ENCODE peak calls at places on chromosomes 3 and 15, in seven cellular contexts. One of them, this sample, is unnamed.

GRCh38 chr3:68336042-68336441 is 596.3 kb downstream of the TAFA4 start:
- DNase-seq in cardiac muscle cell: no peak
- DNase-seq in IMR-90: no peak
- DNase-seq in left ventricle myocardium inferior: no peak
- DNase-seq in HFFc6: no peak
- DNase-seq in A549: no peak
- DNase-seq in astrocyte: no peak
- DNase-seq in this sample: no peak

GRCh38 chr15:51234181-51234927 is 104.0 kb downstream of the CYP19A1 start:
- DNase-seq in cardiac muscle cell: no peak
- DNase-seq in IMR-90: no peak
- DNase-seq in left ventricle myocardium inferior: no peak
- DNase-seq in HFFc6: no peak
- DNase-seq in A549: no peak
- DNase-seq in astrocyte: no peak
- DNase-seq in this sample: no peak

GRCh38 chr3:124362418-124362817 is 367.8 kb upstream of the UMPS start:
- DNase-seq in cardiac muscle cell: no peak
- DNase-seq in IMR-90: no peak
- DNase-seq in left ventricle myocardium inferior: no peak
- DNase-seq in HFFc6: no peak
- DNase-seq in A549: no peak
- DNase-seq in astrocyte: no peak
- DNase-seq in this sample: no peak

GRCh38 chr3:8581806-8582436 is 62.7 kb downstream of the SSUH2 start:
- DNase-seq in cardiac muscle cell: no peak
- DNase-seq in IMR-90: peak
- DNase-seq in left ventricle myocardium inferior: no peak
- DNase-seq in HFFc6: no peak
- DNase-seq in A549: no peak
- DNase-seq in astrocyte: peak
- DNase-seq in this sample: no peak

GRCh38 chr3:16897254-16897926 is 12.6 kb downstream of the PLCL2 start:
- DNase-seq in cardiac muscle cell: no peak
- DNase-seq in IMR-90: peak
- DNase-seq in left ventricle myocardium inferior: no peak
- DNase-seq in HFFc6: peak
- DNase-seq in A549: no peak
- DNase-seq in astrocyte: no peak
- DNase-seq in this sample: peak

GRCh38 chr3:138875754-138876664 is 41.3 kb upstream of the PIK3CB start:
- DNase-seq in cardiac muscle cell: peak
- DNase-seq in IMR-90: no peak
- DNase-seq in left ventricle myocardium inferior: no peak
- DNase-seq in HFFc6: no peak
- DNase-seq in A549: no peak
- DNase-seq in astrocyte: no peak
- DNase-seq in this sample: no peak

GRCh38 chr3:115915061-115915460 is 291.8 kb downstream of the GAP43 start:
- DNase-seq in cardiac muscle cell: no peak
- DNase-seq in IMR-90: no peak
- DNase-seq in left ventricle myocardium inferior: no peak
- DNase-seq in HFFc6: no peak
- DNase-seq in A549: no peak
- DNase-seq in astrocyte: no peak
- DNase-seq in this sample: no peak

GRCh38 chr3:189160519-189161309 is 11.1 kb upstream of the TPRG1 start:
- DNase-seq in cardiac muscle cell: no peak
- DNase-seq in IMR-90: no peak
- DNase-seq in left ventricle myocardium inferior: no peak
- DNase-seq in HFFc6: no peak
- DNase-seq in A549: no peak
- DNase-seq in astrocyte: no peak
- DNase-seq in this sample: no peak

GRCh38 chr3:190325923-190326322 is 3.7 kb upstream of the CLDN1 start:
- DNase-seq in cardiac muscle cell: peak
- DNase-seq in IMR-90: peak
- DNase-seq in left ventricle myocardium inferior: no peak
- DNase-seq in HFFc6: no peak
- DNase-seq in A549: no peak
- DNase-seq in astrocyte: peak
- DNase-seq in this sample: no peak

GRCh38 chr3:195209083-195209835 is 61.7 kb downstream of the XXYLT1 start:
- DNase-seq in cardiac muscle cell: peak
- DNase-seq in IMR-90: peak
- DNase-seq in left ventricle myocardium inferior: no peak
- DNase-seq in HFFc6: no peak
- DNase-seq in A549: no peak
- DNase-seq in astrocyte: no peak
- DNase-seq in this sample: no peak

GRCh38 chr3:167187211-167187610 is 192.9 kb downstream of the ZBBX start:
- DNase-seq in cardiac muscle cell: no peak
- DNase-seq in IMR-90: no peak
- DNase-seq in left ventricle myocardium inferior: no peak
- DNase-seq in HFFc6: no peak
- DNase-seq in A549: no peak
- DNase-seq in astrocyte: no peak
- DNase-seq in this sample: no peak

GRCh38 chr3:108489776-108490175 is 20.6 kb downstream of the MYH15 start:
- DNase-seq in cardiac muscle cell: peak
- DNase-seq in IMR-90: peak
- DNase-seq in left ventricle myocardium inferior: no peak
- DNase-seq in HFFc6: peak
- DNase-seq in A549: peak
- DNase-seq in astrocyte: peak
- DNase-seq in this sample: no peak

GRCh38 chr15:70401709-70402108 is 304.0 kb upstream of the TLE3 start:
- DNase-seq in cardiac muscle cell: no peak
- DNase-seq in IMR-90: no peak
- DNase-seq in left ventricle myocardium inferior: no peak
- DNase-seq in HFFc6: no peak
- DNase-seq in A549: no peak
- DNase-seq in astrocyte: no peak
- DNase-seq in this sample: no peak

GRCh38 chr3:182717216-182717615 is 76.1 kb upstream of the ATP11B start:
- DNase-seq in cardiac muscle cell: no peak
- DNase-seq in IMR-90: no peak
- DNase-seq in left ventricle myocardium inferior: no peak
- DNase-seq in HFFc6: no peak
- DNase-seq in A549: no peak
- DNase-seq in astrocyte: no peak
- DNase-seq in this sample: no peak

GRCh38 chr15:50790778-50791536 is 25.5 kb upstream of the SPPL2A start:
- DNase-seq in cardiac muscle cell: no peak
- DNase-seq in IMR-90: no peak
- DNase-seq in left ventricle myocardium inferior: no peak
- DNase-seq in HFFc6: no peak
- DNase-seq in A549: no peak
- DNase-seq in astrocyte: no peak
- DNase-seq in this sample: no peak

GRCh38 chr3:125055165-125055912 is 458 bp downstream of the HEG1 start:
- DNase-seq in cardiac muscle cell: peak
- DNase-seq in IMR-90: peak
- DNase-seq in left ventricle myocardium inferior: peak
- DNase-seq in HFFc6: no peak
- DNase-seq in A549: no peak
- DNase-seq in astrocyte: no peak
- DNase-seq in this sample: no peak

GRCh38 chr3:89353465-89353864 is 246.0 kb downstream of the EPHA3 start:
- DNase-seq in cardiac muscle cell: peak
- DNase-seq in IMR-90: no peak
- DNase-seq in left ventricle myocardium inferior: no peak
- DNase-seq in HFFc6: no peak
- DNase-seq in A549: no peak
- DNase-seq in astrocyte: peak
- DNase-seq in this sample: no peak

GRCh38 chr3:53198996-53199395 is 38.0 kb downstream of the PRKCD start:
- DNase-seq in cardiac muscle cell: no peak
- DNase-seq in IMR-90: no peak
- DNase-seq in left ventricle myocardium inferior: no peak
- DNase-seq in HFFc6: no peak
- DNase-seq in A549: no peak
- DNase-seq in astrocyte: no peak
- DNase-seq in this sample: no peak

GRCh38 chr3:191762323-191762960 is 301.5 kb downstream of the PYDC2 start:
- DNase-seq in cardiac muscle cell: peak
- DNase-seq in IMR-90: no peak
- DNase-seq in left ventricle myocardium inferior: no peak
- DNase-seq in HFFc6: peak
- DNase-seq in A549: no peak
- DNase-seq in astrocyte: peak
- DNase-seq in this sample: peak

GRCh38 chr3:52800079-52800478 is 5.5 kb downstream of the ITIH3 start:
- DNase-seq in cardiac muscle cell: peak
- DNase-seq in IMR-90: no peak
- DNase-seq in left ventricle myocardium inferior: no peak
- DNase-seq in HFFc6: no peak
- DNase-seq in A549: no peak
- DNase-seq in astrocyte: no peak
- DNase-seq in this sample: no peak

GRCh38 chr3:110568246-110568645 is 503.4 kb upstream of the NECTIN3 start:
- DNase-seq in cardiac muscle cell: peak
- DNase-seq in IMR-90: peak
- DNase-seq in left ventricle myocardium inferior: no peak
- DNase-seq in HFFc6: peak
- DNase-seq in A549: no peak
- DNase-seq in astrocyte: peak
- DNase-seq in this sample: peak

GRCh38 chr3:40232626-40233025 is 76.9 kb upstream of the EIF1B start:
- DNase-seq in cardiac muscle cell: no peak
- DNase-seq in IMR-90: no peak
- DNase-seq in left ventricle myocardium inferior: no peak
- DNase-seq in HFFc6: no peak
- DNase-seq in A549: no peak
- DNase-seq in astrocyte: no peak
- DNase-seq in this sample: no peak

GRCh38 chr3:9715764-9716437 is 12.3 kb downstream of the CPNE9 start:
- DNase-seq in cardiac muscle cell: peak
- DNase-seq in IMR-90: peak
- DNase-seq in left ventricle myocardium inferior: peak
- DNase-seq in HFFc6: peak
- DNase-seq in A549: peak
- DNase-seq in astrocyte: peak
- DNase-seq in this sample: peak

GRCh38 chr3:126109860-126110235 is 25.9 kb upstream of the SLC41A3 start:
- DNase-seq in cardiac muscle cell: no peak
- DNase-seq in IMR-90: no peak
- DNase-seq in left ventricle myocardium inferior: no peak
- DNase-seq in HFFc6: no peak
- DNase-seq in A549: no peak
- DNase-seq in astrocyte: no peak
- DNase-seq in this sample: no peak

DNA sequence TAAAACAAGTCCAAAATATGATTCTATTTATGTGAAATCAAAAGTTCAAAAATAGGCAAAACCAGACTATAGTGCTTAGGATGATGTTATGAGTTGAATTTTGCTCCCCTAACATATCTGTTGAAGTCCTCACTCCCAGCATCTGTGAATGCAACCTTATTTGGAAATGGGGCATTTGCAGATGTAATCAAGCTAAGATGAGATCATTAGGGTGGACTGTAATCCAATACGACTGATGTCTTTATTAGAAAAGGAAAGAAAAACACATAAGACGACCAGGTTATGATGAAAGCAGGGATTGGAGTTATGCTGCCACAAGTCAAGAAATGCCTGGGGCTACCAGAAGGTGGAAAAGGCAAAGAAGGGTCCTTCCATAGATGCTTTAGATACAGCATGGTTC is 110.5 kb upstream of the CCDC39 start:
- DNase-seq in cardiac muscle cell: no peak
- DNase-seq in IMR-90: no peak
- DNase-seq in left ventricle myocardium inferior: no peak
- DNase-seq in HFFc6: no peak
- DNase-seq in A549: no peak
- DNase-seq in astrocyte: no peak
- DNase-seq in this sample: no peak
- TF ChIP-seq CTCF in cardiac muscle cell: no peak
- TF ChIP-seq CTCF in IMR-90: no peak
- TF ChIP-seq CTCF in left ventricle myocardium inferior: no peak
- TF ChIP-seq CTCF in HFFc6: no peak
- TF ChIP-seq CTCF in A549: no peak
- TF ChIP-seq CTCF in astrocyte: no peak
- TF ChIP-seq CTCF in this sample: no peak

GRCh38 chr3:170368921-170369320 is 11.4 kb downstream of the SKIL start:
- DNase-seq in cardiac muscle cell: peak
- DNase-seq in IMR-90: no peak
- DNase-seq in left ventricle myocardium inferior: no peak
- DNase-seq in HFFc6: no peak
- DNase-seq in A549: no peak
- DNase-seq in astrocyte: no peak
- DNase-seq in this sample: no peak
- TF ChIP-seq CTCF in cardiac muscle cell: peak
- TF ChIP-seq CTCF in IMR-90: peak
- TF ChIP-seq CTCF in left ventricle myocardium inferior: peak
- TF ChIP-seq CTCF in HFFc6: peak
- TF ChIP-seq CTCF in A549: peak
- TF ChIP-seq CTCF in astrocyte: peak
- TF ChIP-seq CTCF in this sample: peak

DNA sequence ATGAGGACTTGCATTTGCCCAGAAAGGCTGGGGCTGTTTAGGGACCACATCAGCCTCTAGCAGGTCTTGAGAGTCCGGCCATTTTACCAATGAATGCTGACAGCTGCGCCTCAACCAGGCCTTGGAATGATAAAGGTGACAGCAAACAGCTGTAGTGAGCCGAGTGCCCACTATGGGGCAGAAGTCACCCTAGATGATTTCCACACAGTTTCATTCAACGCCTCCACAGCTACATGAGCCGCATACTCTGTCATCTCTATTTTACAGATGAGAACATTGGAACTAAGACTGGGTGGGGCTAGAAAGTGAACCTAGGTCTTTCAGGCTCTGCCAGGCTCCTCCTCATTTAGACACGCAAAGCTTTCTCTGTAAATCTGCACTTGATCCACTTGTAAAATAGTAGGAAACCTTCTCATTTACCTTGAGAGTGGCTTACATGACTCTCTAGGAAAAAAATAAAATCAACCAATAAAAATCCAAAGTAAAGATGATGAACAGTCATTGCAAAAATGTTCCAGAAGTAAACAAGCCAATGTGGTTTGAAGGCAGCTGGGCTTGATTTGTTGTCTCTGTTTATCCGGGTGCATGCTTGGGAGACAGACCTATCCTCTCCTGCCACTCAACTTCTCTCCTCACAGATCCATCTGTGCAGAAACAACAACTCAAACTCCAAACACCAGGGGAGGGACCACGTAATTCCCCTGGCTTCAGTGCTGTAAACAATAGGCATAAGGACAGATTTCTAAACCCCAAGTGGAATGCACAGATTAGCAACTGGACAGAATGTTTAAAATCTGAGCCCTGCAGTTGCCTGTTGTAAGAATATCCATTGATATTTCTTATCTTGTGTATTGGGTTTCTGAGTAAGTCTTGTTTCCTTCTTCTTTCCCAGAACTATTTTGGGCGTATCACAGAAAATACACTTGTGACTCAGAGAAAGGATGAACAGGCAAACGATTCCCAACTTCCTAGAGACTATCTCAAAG is 31.5 kb upstream of the LDHAL6B start:
- DNase-seq in cardiac muscle cell: peak
- DNase-seq in IMR-90: peak
- DNase-seq in left ventricle myocardium inferior: peak
- DNase-seq in HFFc6: peak
- DNase-seq in A549: peak
- DNase-seq in astrocyte: peak
- DNase-seq in this sample: peak
- TF ChIP-seq CTCF in cardiac muscle cell: peak
- TF ChIP-seq CTCF in IMR-90: peak
- TF ChIP-seq CTCF in left ventricle myocardium inferior: peak
- TF ChIP-seq CTCF in HFFc6: peak
- TF ChIP-seq CTCF in A549: peak
- TF ChIP-seq CTCF in astrocyte: peak
- TF ChIP-seq CTCF in this sample: peak

GRCh38 chr15:64356443-64357040 is 569 bp upstream of the CSNK1G1 start:
- DNase-seq in cardiac muscle cell: peak
- DNase-seq in IMR-90: peak
- DNase-seq in left ventricle myocardium inferior: no peak
- DNase-seq in HFFc6: peak
- DNase-seq in A549: peak
- DNase-seq in astrocyte: peak
- DNase-seq in this sample: peak
- TF ChIP-seq CTCF in cardiac muscle cell: peak
- TF ChIP-seq CTCF in IMR-90: peak
- TF ChIP-seq CTCF in left ventricle myocardium inferior: peak
- TF ChIP-seq CTCF in HFFc6: peak
- TF ChIP-seq CTCF in A549: peak
- TF ChIP-seq CTCF in astrocyte: peak
- TF ChIP-seq CTCF in this sample: peak

This sample was measured in AG09309.